ENCODE peak calls at places on chromosomes 12 and 14, in nine cellular contexts. S is AML-193; M is NCI-H226; Z is activated CD8-positive, alpha-beta memory T cell treated with anti-CD3 and anti-CD28 coated beads for 48 hours; Q is choroid plexus epithelial cell; E is NCI-H526; T is left ventricle myocardium superior; C is WTC11; L is GDM1. U is an unnamed sample.

GRCh38 chr12:70365398-70365647 is 767 bp upstream of the KCNMB4 start:
- DNase-seq in T (no peak), Q (peak), M (no peak), C (peak), E (no peak), Z (no peak), L (no peak), S (no peak), U (no peak)

GRCh38 chr12:51686727-51687126 is 95.7 kb downstream of the SCN8A start:
- DNase-seq in L (no peak), E (no peak), C (no peak), Q (peak), Z (no peak), M (peak), T (no peak), S (no peak), U (no peak)

GRCh38 chr14:39581474-39581873 is 149.2 kb upstream of the FBXO33 start:
- DNase-seq in Z (no peak), T (no peak), Q (peak), S (no peak), E (no peak), L (no peak), M (no peak), C (no peak), U (peak)

GRCh38 chr12:84764006-84764405 is 148.6 kb downstream of the SLC6A15 start:
- DNase-seq in C (no peak), E (no peak), Z (no peak), Q (no peak), M (peak), S (no peak), T (no peak), L (no peak), U (no peak)

GRCh38 chr12:29534935-29535334 is 37.4 kb upstream of the OVCH1 start:
- DNase-seq in M (no peak), T (no peak), S (peak), Q (peak), Z (no peak), L (no peak), C (no peak), E (no peak), U (no peak)

GRCh38 chr14:59278111-59278510 is 89.6 kb downstream of the DAAM1 start:
- DNase-seq in T (no peak), E (no peak), Q (peak), C (no peak), Z (no peak), M (peak), S (no peak), L (no peak), U (no peak)

GRCh38 chr14:56004807-56005579 is 113.2 kb upstream of the PELI2 start:
- DNase-seq in S (no peak), E (peak), M (no peak), Q (peak), T (peak), Z (no peak), C (no peak), L (no peak), U (no peak)

GRCh38 chr14:57391609-57392195 is 1.3 kb downstream of the NAA30 start:
- DNase-seq in Z (no peak), T (no peak), L (no peak), M (no peak), Q (no peak), C (no peak), E (peak), S (no peak), U (no peak)

GRCh38 chr12:38350342-38351181 is 34.0 kb downstream of the ALG10B start:
- DNase-seq in Q (no peak), M (no peak), Z (no peak), T (no peak), C (no peak), E (no peak), L (no peak), S (no peak), U (no peak)

GRCh38 chr12:93536766-93537515 is 35.5 kb upstream of the SOCS2 start:
- DNase-seq in S (no peak), M (no peak), C (no peak), Z (no peak), Q (no peak), E (no peak), T (no peak), L (no peak), U (no peak)

GRCh38 chr12:49264873-49265792 is at the start of gene TUBA1C:
- DNase-seq in T (peak), Z (peak), M (peak), E (peak), L (peak), S (peak), C (peak), Q (peak), U (peak)

GRCh38 chr12:63410197-63410596 is 258.1 kb downstream of the DPY19L2 start:
- DNase-seq in L (peak), M (no peak), S (peak), C (no peak), Q (peak), Z (no peak), T (no peak), E (no peak), U (no peak)

GRCh38 chr12:16531623-16532022 is 74.3 kb downstream of the LMO3 start:
- DNase-seq in M (no peak), Z (no peak), E (peak), S (no peak), Q (no peak), T (no peak), C (no peak), L (no peak), U (peak)

GRCh38 chr12:17992002-17992656 is 97.9 kb downstream of the RERGL start:
- DNase-seq in E (peak), M (no peak), Z (no peak), Q (peak), L (no peak), S (peak), T (no peak), C (peak), U (peak)

GRCh38 chr12:30197392-30198047 is 413.8 kb upstream of the TMTC1 start:
- DNase-seq in Q (peak), T (no peak), S (no peak), M (peak), C (no peak), L (no peak), E (no peak), Z (no peak), U (peak)

GRCh38 chr14:65281991-65282908 is 130.3 kb upstream of the FUT8 start:
- DNase-seq in M (peak), E (no peak), Z (no peak), Q (peak), C (peak), L (no peak), T (no peak), S (no peak), U (no peak)

GRCh38 chr14:74217672-74218448 is 21.4 kb upstream of the VSX2 start:
- DNase-seq in L (peak), E (peak), S (peak), C (peak), Z (peak), T (peak), Q (peak), M (peak), U (peak)

GRCh38 chr14:79074501-79074900 is 904.3 kb downstream of the NRXN3 start:
- DNase-seq in Z (no peak), C (no peak), S (no peak), T (no peak), E (peak), Q (peak), L (no peak), M (no peak), U (no peak)

GRCh38 chr14:41642402-41643195 is 35.9 kb downstream of the LRFN5 start:
- DNase-seq in Z (no peak), C (no peak), L (no peak), S (no peak), T (no peak), E (no peak), M (no peak), Q (no peak), U (no peak)

GRCh38 chr14:53338192-53338591 is 185.1 kb upstream of the DDHD1 start:
- DNase-seq in T (no peak), S (no peak), E (no peak), Q (peak), Z (no peak), C (no peak), M (peak), L (no peak), U (no peak)

GRCh38 chr12:93223440-93224426 is 154.0 kb upstream of the NUDT4 start:
- DNase-seq in L (no peak), T (no peak), C (no peak), Q (peak), M (no peak), Z (no peak), S (no peak), E (peak), U (no peak)

GRCh38 chr14:106187176-106187670 is 660.8 kb downstream of the TMEM121 start:
- DNase-seq in C (no peak), S (no peak), E (peak), L (no peak), M (no peak), T (no peak), Z (no peak), Q (no peak), U (no peak)

GRCh38 chr14:99731536-99732435 is 47.7 kb downstream of the CYP46A1 start:
- DNase-seq in T (no peak), E (no peak), Q (no peak), L (no peak), S (no peak), M (no peak), C (peak), Z (no peak), U (no peak)

GRCh38 chr12:107320929-107321618 is 227.7 kb upstream of the CRY1 start:
- DNase-seq in E (peak), Q (peak), S (peak), Z (peak), T (peak), M (no peak), L (no peak), C (peak), U (peak)

GRCh38 chr14:68886109-68886434 is 93.0 kb downstream of the ACTN1 start:
- DNase-seq in L (no peak), S (no peak), Z (no peak), E (no peak), M (no peak), T (no peak), Q (peak), C (no peak), U (no peak)

GRCh38 chr14:22427771-22428228 is 161.2 kb downstream of the DAD1 start:
- DNase-seq in Z (no peak), C (no peak), T (no peak), Q (peak), S (peak), L (peak), M (peak), E (no peak), U (no peak)

GRCh38 chr12:120748242-120748641 is 22.6 kb downstream of the ACADS start:
- DNase-seq in C (no peak), Q (no peak), L (no peak), T (no peak), E (no peak), S (no peak), M (no peak), Z (no peak), U (no peak)